ENCODE peak calls at places on chromosome 22, in eight cellular contexts. T is H7; H is lower lobe of right lung; X is CD4-positive, CD25-positive, alpha-beta regulatory T cell; K is stomach; V is CD8-positive, alpha-beta T cell; G is Caco-2; A is fibroblast of villous mesenchyme. D is an unnamed sample.

GRCh38 chr22:49303781-49304461 is 523.8 kb downstream of the BRD1 start:
- DNase-seq in T (peak; percentile 35), H (no peak), X (no peak), K (peak; percentile 21), V (peak; percentile 27), G (no peak), A (no peak), D (peak; percentile 35)

GRCh38 chr22:50032109-50032871 is 19.7 kb upstream of the IL17REL start:
- DNase-seq in T (peak; percentile 56), H (no peak), X (no peak), K (no peak), V (no peak), G (no peak), A (no peak), D (peak; percentile 45)

GRCh38 chr22:20039683-20040325 is 18.9 kb downstream of the TANGO2 start:
- DNase-seq in T (no peak), H (no peak), X (no peak), K (no peak), V (no peak), G (no peak), A (no peak), D (no peak)

GRCh38 chr22:26592368-26593015 is 2.6 kb upstream of the TPST2 start:
- DNase-seq in T (no peak), H (no peak), X (peak; percentile 40), K (peak; percentile 26), V (peak; percentile 72), G (no peak), A (no peak), D (no peak)

GRCh38 chr22:36232715-36233401 is 6.5 kb downstream of the APOL2 start:
- DNase-seq in T (no peak), H (no peak), X (no peak), K (no peak), V (no peak), G (no peak), A (no peak), D (no peak)

GRCh38 chr22:36860821-36861659 is at the start of gene NCF4:
- DNase-seq in T (no peak), H (peak; percentile 88), X (peak; percentile 25), K (peak; percentile 57), V (no peak), G (no peak), A (no peak), D (peak; percentile 80)

GRCh38 chr22:50206599-50206998 is 5.8 kb downstream of the SELENOO start:
- DNase-seq in T (peak; percentile 95), H (peak; percentile 80), X (no peak), K (no peak), V (no peak), G (peak; percentile 52), A (peak; percentile 87), D (peak; percentile 97)

GRCh38 chr22:48710410-48710809 is 1117.3 kb downstream of the BRD1 start:
- DNase-seq in T (peak; percentile 23), H (no peak), X (no peak), K (no peak), V (no peak), G (no peak), A (no peak), D (no peak)

GRCh38 chr22:46391486-46392136 is 56.1 kb downstream of the TRMU start:
- DNase-seq in T (no peak), H (no peak), X (no peak), K (no peak), V (no peak), G (no peak), A (no peak), D (peak; percentile 50)

GRCh38 chr22:46388647-46389046 is 53.1 kb downstream of the TRMU start:
- DNase-seq in T (no peak), H (no peak), X (no peak), K (no peak), V (no peak), G (no peak), A (no peak), D (no peak)

GRCh38 chr22:46390652-46391301 is 55.3 kb downstream of the TRMU start:
- DNase-seq in T (peak; percentile 75), H (no peak), X (no peak), K (peak; percentile 75), V (no peak), G (peak; percentile 39), A (peak; percentile 52), D (peak; percentile 79)

GRCh38 chr22:46389081-46389480 is 53.6 kb downstream of the TRMU start:
- DNase-seq in T (no peak), H (no peak), X (no peak), K (no peak), V (no peak), G (no peak), A (no peak), D (no peak)

DNA sequence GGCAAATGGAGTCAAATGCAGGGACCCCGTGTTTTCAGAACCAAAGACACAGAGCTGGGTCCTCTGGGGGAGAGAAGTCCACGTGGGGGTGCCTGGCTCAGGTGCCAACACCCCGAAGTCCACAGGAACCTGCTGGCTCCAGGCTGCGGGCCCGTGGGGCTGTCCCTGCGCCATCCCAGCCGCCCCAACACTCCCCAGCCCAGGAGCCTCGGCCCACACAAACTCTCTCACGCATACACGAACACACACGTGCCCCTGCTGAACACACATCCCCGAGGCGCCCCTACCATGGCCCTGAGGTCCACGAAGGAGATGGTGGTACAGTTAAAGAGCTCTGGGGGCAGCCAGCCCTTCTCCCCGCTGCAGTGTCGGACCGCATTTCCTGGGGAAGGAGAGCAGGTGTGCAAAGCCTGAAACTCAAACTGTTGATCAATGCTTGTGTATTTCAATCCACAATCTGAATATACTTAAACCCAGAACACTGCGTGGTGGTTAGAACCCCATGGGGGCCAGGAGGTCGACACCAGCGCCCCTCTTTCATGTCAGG is 54.7 kb downstream of the TRMU start:
- DNase-seq in T (no peak), H (no peak), X (no peak), K (no peak), V (no peak), G (no peak), A (no peak), D (no peak)
- H3K4me3 ChIP-seq in T (no peak overlapping the region), H (no peak overlapping the region), X (no peak overlapping the region), K (no peak overlapping the region), V (no peak overlapping the region), G (no peak overlapping the region), A (no peak overlapping the region), D (no peak overlapping the region)

GRCh38 chr22:34588893-34589545 is 476.9 kb upstream of the ISX start:
- DNase-seq in T (peak; percentile 60), H (no peak), X (no peak), K (no peak), V (no peak), G (no peak), A (no peak), D (no peak)

GRCh38 chr22:34587357-34588356 is 478.3 kb upstream of the ISX start:
- DNase-seq in T (peak; percentile 10), H (no peak), X (no peak), K (no peak), V (no peak), G (no peak), A (no peak), D (peak; percentile 61)

DNA sequence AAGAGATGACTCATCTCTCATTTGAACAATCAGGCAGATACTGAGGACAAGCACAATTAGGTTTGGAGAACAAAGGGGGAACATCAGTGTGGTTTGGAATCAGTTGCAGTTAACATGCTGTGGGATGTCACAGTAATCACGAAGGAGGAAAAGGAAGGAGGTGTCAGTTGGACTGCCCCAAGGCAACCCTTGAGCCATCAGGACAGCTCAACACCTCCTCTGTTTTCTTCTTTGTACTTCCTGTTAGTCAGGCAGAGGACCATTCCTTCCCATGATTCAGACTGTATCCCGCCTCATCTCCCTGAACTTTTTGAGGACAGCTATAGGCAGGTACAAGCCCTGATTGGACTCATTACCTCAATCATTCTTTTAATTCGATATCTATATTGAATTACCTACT is 473.6 kb upstream of the ISX start:
- DNase-seq in T (no peak), H (no peak), X (no peak), K (no peak), V (no peak), G (no peak), A (no peak), D (no peak)
- H3K4me3 ChIP-seq in T (no peak overlapping the region), H (no peak overlapping the region), X (no peak overlapping the region), K (no peak overlapping the region), V (no peak overlapping the region), G (no peak overlapping the region), A (no peak overlapping the region), D (no peak overlapping the region)

GRCh38 chr22:39513791-39514190 is 6.6 kb upstream of the ATF4 start:
- DNase-seq in T (no peak), H (no peak), X (no peak), K (no peak), V (no peak), G (no peak), A (no peak), D (no peak)

GRCh38 chr22:39508393-39508792 is 6.3 kb downstream of the MIEF1 start:
- DNase-seq in T (no peak), H (no peak), X (no peak), K (no peak), V (no peak), G (no peak), A (no peak), D (no peak)

GRCh38 chr22:39512026-39512425 is 8.3 kb upstream of the ATF4 start:
- DNase-seq in T (no peak), H (no peak), X (no peak), K (no peak), V (no peak), G (no peak), A (no peak), D (no peak)

GRCh38 chr22:39511226-39511625 is 9.1 kb upstream of the ATF4 start:
- DNase-seq in T (no peak), H (no peak), X (no peak), K (no peak), V (no peak), G (no peak), A (no peak), D (no peak)

GRCh38 chr22:39510529-39511149 is 8.5 kb downstream of the MIEF1 start:
- DNase-seq in T (peak; percentile 78), H (no peak), X (no peak), K (no peak), V (no peak), G (no peak), A (no peak), D (no peak)
- H3K4me3 ChIP-seq in T (no peak overlapping the region), H (no peak overlapping the region), X (no peak overlapping the region), K (no peak overlapping the region), V (no peak overlapping the region), G (no peak overlapping the region), A (no peak overlapping the region), D (no peak overlapping the region)

GRCh38 chr22:25451480-25452114 is 112.9 kb upstream of the GRK3 start:
- DNase-seq in T (no peak), H (no peak), X (no peak), K (no peak), V (no peak), G (no peak), A (no peak), D (no peak)

GRCh38 chr22:25448435-25449051 is 115.9 kb upstream of the GRK3 start:
- DNase-seq in T (peak; percentile 61), H (no peak), X (peak; percentile 5), K (no peak), V (no peak), G (no peak), A (peak; percentile 22), D (no peak)

GRCh38 chr22:25449781-25450317 is 114.6 kb upstream of the GRK3 start:
- DNase-seq in T (no peak), H (no peak), X (no peak), K (no peak), V (no peak), G (no peak), A (no peak), D (no peak)

GRCh38 chr22:25447689-25448434 is 116.6 kb upstream of the GRK3 start:
- DNase-seq in T (peak; percentile 96), H (peak; percentile 92), X (peak; percentile 87), K (peak; percentile 93), V (peak; percentile 93), G (peak; percentile 88), A (peak; percentile 77), D (peak; percentile 90)

GRCh38 chr22:25447067-25447688 is 117.3 kb upstream of the GRK3 start:
- DNase-seq in T (peak; percentile 28), H (no peak), X (no peak), K (no peak), V (no peak), G (no peak), A (no peak), D (no peak)
- H3K4me3 ChIP-seq in T (no peak overlapping the region), H (no peak overlapping the region), X (no peak overlapping the region), K (no peak overlapping the region), V (no peak overlapping the region), G (no peak overlapping the region), A (no peak overlapping the region), D (no peak overlapping the region)